ENCODE peak calls at places on chromosomes 16 and 17, in eight cellular contexts. W is H54, J is fibroblast of lung, S is NCI-H187 treated with DMSO at 0.1 percent for 48 hours, U is HT1080, F is pancreas, A is IMR-90, Q is HTR-8/SVneo. O is an unnamed sample.

GRCh38 chr17:72714357-72714966 is 378.0 kb downstream of the SLC39A11 start:
- DNase-seq in W (no peak), J (no peak), S (peak), U (no peak), F (no peak), A (no peak), Q (no peak), O (no peak)

GRCh38 chr16:67431077-67431804 is at the start of gene HSD11B2:
- DNase-seq in W (peak), J (peak), S (no peak), U (no peak), F (peak), A (peak), Q (peak), O (no peak)

GRCh38 chr17:15510361-15510760 is 42.9 kb upstream of the CDRT4 start:
- DNase-seq in W (peak), J (peak), S (no peak), U (peak), F (no peak), A (peak), Q (peak), O (peak)

GRCh38 chr17:1083451-1084187 is 86.7 kb downstream of the TIMM22 start:
- DNase-seq in W (no peak), J (peak), S (no peak), U (peak), F (no peak), A (no peak), Q (no peak), O (no peak)

GRCh38 chr17:2048805-2049204 is 6.1 kb upstream of the HIC1 start:
- DNase-seq in W (no peak), J (no peak), S (no peak), U (no peak), F (no peak), A (no peak), Q (no peak), O (no peak)

GRCh38 chr17:43766413-43767052 is 7.9 kb upstream of the SOST start:
- DNase-seq in W (no peak), J (peak), S (no peak), U (peak), F (peak), A (peak), Q (peak), O (no peak)

GRCh38 chr17:45320931-45321461 is 4.2 kb upstream of the MAP3K14 start:
- DNase-seq in W (peak), J (peak), S (no peak), U (peak), F (no peak), A (peak), Q (peak), O (peak)

GRCh38 chr17:72422505-72423285 is 301.9 kb downstream of the SOX9 start:
- DNase-seq in W (peak), J (peak), S (no peak), U (peak), F (no peak), A (peak), Q (peak), O (peak)

GRCh38 chr16:87465306-87465705 is 27.5 kb downstream of the ZCCHC14 start:
- DNase-seq in W (peak), J (peak), S (no peak), U (peak), F (peak), A (peak), Q (peak), O (no peak)

GRCh38 chr16:31301708-31302400 is 42.1 kb downstream of the ITGAM start:
- DNase-seq in W (peak), J (no peak), S (no peak), U (peak), F (no peak), A (no peak), Q (peak), O (no peak)

GRCh38 chr17:82058855-82059249 is 6.8 kb downstream of the DUS1L start:
- DNase-seq in W (no peak), J (no peak), S (no peak), U (no peak), F (no peak), A (no peak), Q (no peak), O (no peak)

GRCh38 chr16:56675685-56676210 is 6.1 kb downstream of the MT1H start:
- DNase-seq in W (no peak), J (no peak), S (no peak), U (no peak), F (no peak), A (no peak), Q (no peak), O (no peak)

GRCh38 chr17:15926039-15926740 is 18.7 kb upstream of the ADORA2B start:
- DNase-seq in W (no peak), J (no peak), S (no peak), U (no peak), F (peak), A (no peak), Q (no peak), O (no peak)

GRCh38 chr17:44584498-44584897 is 27.2 kb downstream of the FZD2 start:
- DNase-seq in W (no peak), J (peak), S (no peak), U (no peak), F (no peak), A (no peak), Q (no peak), O (no peak)

GRCh38 chr17:75044716-75045115 is 2.1 kb downstream of the ATP5PD start:
- DNase-seq in W (no peak), J (no peak), S (no peak), U (no peak), F (no peak), A (no peak), Q (no peak), O (no peak)

GRCh38 chr16:25570131-25570530 is 121.6 kb upstream of the HS3ST4 start:
- DNase-seq in W (no peak), J (no peak), S (no peak), U (no peak), F (no peak), A (no peak), Q (no peak), O (no peak)

GRCh38 chr17:77738666-77739531 is 219.6 kb upstream of the TNRC6C start:
- DNase-seq in W (no peak), J (no peak), S (no peak), U (no peak), F (no peak), A (no peak), Q (no peak), O (no peak)

GRCh38 chr17:21525464-21526130 is 149.4 kb downstream of the KCNJ12 start:
- DNase-seq in W (no peak), J (no peak), S (no peak), U (no peak), F (no peak), A (no peak), Q (no peak), O (no peak)

GRCh38 chr17:81726004-81726403 is 13.9 kb downstream of the SLC25A10 start:
- DNase-seq in W (no peak), J (no peak), S (no peak), U (no peak), F (no peak), A (no peak), Q (no peak), O (no peak)

GRCh38 chr17:47802341-47803022 is 19.1 kb downstream of the OSBPL7 start:
- DNase-seq in W (peak), J (peak), S (peak), U (peak), F (no peak), A (peak), Q (peak), O (no peak)

GRCh38 chr17:40062347-40063033 is at the start of gene THRA:
- DNase-seq in W (no peak), J (no peak), S (no peak), U (no peak), F (peak), A (peak), Q (no peak), O (no peak)

GRCh38 chr16:68636064-68636551 is 9.0 kb upstream of the CDH3 start:
- DNase-seq in W (no peak), J (peak), S (no peak), U (no peak), F (no peak), A (no peak), Q (no peak), O (no peak)